ENCODE peak calls at places on chromosome X, in seven cellular contexts. One of them, this sample, is unnamed.
A peak's percentile ranks its signal among the peaks of the same experiment; 100 is the strongest.

GRCh38 chrX:13688772-13689518 is at the start of gene RAB9A:
- DNase-seq in DMS153: peak; percentile 21
- DNase-seq in RPMI7951: peak; percentile 75
- DNase-seq in activated gamma-delta T cell treated with anti-CD3 and anti-CD28 coated beads, Interleukin-2, amount 50 U/mL, for 16 hours: peak; percentile 68
- DNase-seq in BJ: no peak
- DNase-seq in A673: peak; percentile 89
- DNase-seq in T-helper 9 cell: peak; percentile 80
- DNase-seq in this sample: peak; percentile 84

GRCh38 chrX:41144873-41145272 is 59.6 kb downstream of the USP9X start:
- DNase-seq in RPMI7951: no peak
- DNase-seq in DMS153: no peak
- DNase-seq in T-helper 9 cell: no peak
- DNase-seq in A673: no peak
- DNase-seq in BJ: no peak
- DNase-seq in activated gamma-delta T cell treated with anti-CD3 and anti-CD28 coated beads, Interleukin-2, amount 50 U/mL, for 16 hours: no peak
- DNase-seq in this sample: no peak

GRCh38 chrX:9019151-9019550 is 14.8 kb downstream of the FAM9B start:
- DNase-seq in RPMI7951: peak; percentile 40
- DNase-seq in DMS153: no peak
- DNase-seq in BJ: peak; percentile 22
- DNase-seq in T-helper 9 cell: no peak
- DNase-seq in activated gamma-delta T cell treated with anti-CD3 and anti-CD28 coated beads, Interleukin-2, amount 50 U/mL, for 16 hours: no peak
- DNase-seq in A673: no peak
- DNase-seq in this sample: no peak

GRCh38 chrX:48972214-48973164 is 845 bp upstream of the KCND1 start:
- DNase-seq in RPMI7951: peak; percentile 57
- DNase-seq in BJ: no peak
- DNase-seq in DMS153: no peak
- DNase-seq in T-helper 9 cell: no peak
- DNase-seq in A673: peak; percentile 68
- DNase-seq in activated gamma-delta T cell treated with anti-CD3 and anti-CD28 coated beads, Interleukin-2, amount 50 U/mL, for 16 hours: no peak
- DNase-seq in this sample: no peak

GRCh38 chrX:8897259-8897658 is 96.1 kb upstream of the FAM9A start:
- DNase-seq in activated gamma-delta T cell treated with anti-CD3 and anti-CD28 coated beads, Interleukin-2, amount 50 U/mL, for 16 hours: no peak
- DNase-seq in RPMI7951: peak; percentile 52
- DNase-seq in T-helper 9 cell: no peak
- DNase-seq in BJ: no peak
- DNase-seq in A673: no peak
- DNase-seq in DMS153: no peak
- DNase-seq in this sample: no peak

GRCh38 chrX:153924149-153924861 is 1.8 kb downstream of the ARHGAP4 start:
- DNase-seq in DMS153: peak; percentile 73
- DNase-seq in A673: peak; percentile 81
- DNase-seq in RPMI7951: peak; percentile 51
- DNase-seq in activated gamma-delta T cell treated with anti-CD3 and anti-CD28 coated beads, Interleukin-2, amount 50 U/mL, for 16 hours: no peak
- DNase-seq in BJ: no peak
- DNase-seq in T-helper 9 cell: peak; percentile 29
- DNase-seq in this sample: no peak

GRCh38 chrX:12403474-12404082 is 265.3 kb downstream of the FRMPD4 start:
- DNase-seq in activated gamma-delta T cell treated with anti-CD3 and anti-CD28 coated beads, Interleukin-2, amount 50 U/mL, for 16 hours: no peak
- DNase-seq in DMS153: no peak
- DNase-seq in T-helper 9 cell: no peak
- DNase-seq in A673: no peak
- DNase-seq in BJ: no peak
- DNase-seq in RPMI7951: peak; percentile 4
- DNase-seq in this sample: no peak

GRCh38 chrX:136192839-136193414 is 45.6 kb downstream of the FHL1 start:
- DNase-seq in DMS153: no peak
- DNase-seq in T-helper 9 cell: no peak
- DNase-seq in A673: no peak
- DNase-seq in BJ: peak; percentile 51
- DNase-seq in RPMI7951: peak; percentile 64
- DNase-seq in activated gamma-delta T cell treated with anti-CD3 and anti-CD28 coated beads, Interleukin-2, amount 50 U/mL, for 16 hours: no peak
- DNase-seq in this sample: no peak

GRCh38 chrX:27890611-27891010 is 82.8 kb downstream of the MAGEB10 start:
- DNase-seq in BJ: no peak
- DNase-seq in DMS153: no peak
- DNase-seq in T-helper 9 cell: no peak
- DNase-seq in activated gamma-delta T cell treated with anti-CD3 and anti-CD28 coated beads, Interleukin-2, amount 50 U/mL, for 16 hours: no peak
- DNase-seq in RPMI7951: peak; percentile 61
- DNase-seq in A673: peak; percentile 12
- DNase-seq in this sample: no peak

GRCh38 chrX:45344597-45344996 is 143.9 kb upstream of the DIPK2B start:
- DNase-seq in RPMI7951: peak; percentile 87
- DNase-seq in activated gamma-delta T cell treated with anti-CD3 and anti-CD28 coated beads, Interleukin-2, amount 50 U/mL, for 16 hours: no peak
- DNase-seq in BJ: no peak
- DNase-seq in A673: no peak
- DNase-seq in T-helper 9 cell: no peak
- DNase-seq in DMS153: no peak
- DNase-seq in this sample: no peak

GRCh38 chrX:21996872-21997271 is 35.3 kb upstream of the PHEX start:
- DNase-seq in A673: peak; percentile 71
- DNase-seq in RPMI7951: peak; percentile 35
- DNase-seq in T-helper 9 cell: no peak
- DNase-seq in activated gamma-delta T cell treated with anti-CD3 and anti-CD28 coated beads, Interleukin-2, amount 50 U/mL, for 16 hours: no peak
- DNase-seq in DMS153: no peak
- DNase-seq in BJ: no peak
- DNase-seq in this sample: no peak

GRCh38 chrX:129359269-129359668 is 164.0 kb downstream of the SMARCA1 start:
- DNase-seq in BJ: no peak
- DNase-seq in T-helper 9 cell: no peak
- DNase-seq in RPMI7951: peak; percentile 4
- DNase-seq in A673: no peak
- DNase-seq in DMS153: no peak
- DNase-seq in activated gamma-delta T cell treated with anti-CD3 and anti-CD28 coated beads, Interleukin-2, amount 50 U/mL, for 16 hours: no peak
- DNase-seq in this sample: no peak

GRCh38 chrX:103063191-103063845 is 653 bp downstream of the BEX1 start:
- DNase-seq in activated gamma-delta T cell treated with anti-CD3 and anti-CD28 coated beads, Interleukin-2, amount 50 U/mL, for 16 hours: no peak
- DNase-seq in T-helper 9 cell: no peak
- DNase-seq in BJ: no peak
- DNase-seq in A673: peak; percentile 53
- DNase-seq in DMS153: no peak
- DNase-seq in RPMI7951: peak; percentile 38
- DNase-seq in this sample: no peak

GRCh38 chrX:8919801-8920200 is 114.1 kb downstream of the FAM9B start:
- DNase-seq in RPMI7951: no peak
- DNase-seq in DMS153: no peak
- DNase-seq in activated gamma-delta T cell treated with anti-CD3 and anti-CD28 coated beads, Interleukin-2, amount 50 U/mL, for 16 hours: no peak
- DNase-seq in BJ: no peak
- DNase-seq in T-helper 9 cell: no peak
- DNase-seq in A673: no peak
- DNase-seq in this sample: no peak

GRCh38 chrX:119685225-119686066 is 7.5 kb downstream of the SEPTIN6 start:
- DNase-seq in BJ: no peak
- DNase-seq in T-helper 9 cell: no peak
- DNase-seq in activated gamma-delta T cell treated with anti-CD3 and anti-CD28 coated beads, Interleukin-2, amount 50 U/mL, for 16 hours: no peak
- DNase-seq in A673: peak; percentile 36
- DNase-seq in RPMI7951: no peak
- DNase-seq in DMS153: no peak
- DNase-seq in this sample: peak; percentile 50

GRCh38 chrX:21638311-21638710 is 19.8 kb downstream of the KLHL34 start:
- DNase-seq in BJ: peak; percentile 43
- DNase-seq in activated gamma-delta T cell treated with anti-CD3 and anti-CD28 coated beads, Interleukin-2, amount 50 U/mL, for 16 hours: no peak
- DNase-seq in RPMI7951: no peak
- DNase-seq in DMS153: no peak
- DNase-seq in A673: no peak
- DNase-seq in T-helper 9 cell: no peak
- DNase-seq in this sample: no peak

GRCh38 chrX:143536176-143536575 is 18.9 kb upstream of the SPANXN3 start:
- DNase-seq in BJ: no peak
- DNase-seq in A673: no peak
- DNase-seq in activated gamma-delta T cell treated with anti-CD3 and anti-CD28 coated beads, Interleukin-2, amount 50 U/mL, for 16 hours: no peak
- DNase-seq in DMS153: no peak
- DNase-seq in RPMI7951: no peak
- DNase-seq in T-helper 9 cell: no peak
- DNase-seq in this sample: no peak

GRCh38 chrX:31483336-31483735 is 411.5 kb upstream of the FTHL17 start:
- DNase-seq in A673: no peak
- DNase-seq in activated gamma-delta T cell treated with anti-CD3 and anti-CD28 coated beads, Interleukin-2, amount 50 U/mL, for 16 hours: no peak
- DNase-seq in DMS153: no peak
- DNase-seq in T-helper 9 cell: no peak
- DNase-seq in RPMI7951: peak; percentile 66
- DNase-seq in BJ: no peak
- DNase-seq in this sample: no peak

GRCh38 chrX:2325076-2325784 is 175.5 kb downstream of the DHRSX start:
- DNase-seq in T-helper 9 cell: peak; percentile 53
- DNase-seq in activated gamma-delta T cell treated with anti-CD3 and anti-CD28 coated beads, Interleukin-2, amount 50 U/mL, for 16 hours: peak; percentile 17
- DNase-seq in DMS153: no peak
- DNase-seq in A673: peak; percentile 97
- DNase-seq in BJ: no peak
- DNase-seq in RPMI7951: no peak
- DNase-seq in this sample: peak; percentile 40

GRCh38 chrX:7420712-7421111 is 272.8 kb upstream of the PUDP start:
- DNase-seq in RPMI7951: no peak
- DNase-seq in T-helper 9 cell: no peak
- DNase-seq in BJ: no peak
- DNase-seq in DMS153: no peak
- DNase-seq in A673: no peak
- DNase-seq in activated gamma-delta T cell treated with anti-CD3 and anti-CD28 coated beads, Interleukin-2, amount 50 U/mL, for 16 hours: no peak
- DNase-seq in this sample: no peak

GRCh38 chrX:30301977-30302376 is 7.2 kb downstream of the NR0B1 start:
- DNase-seq in T-helper 9 cell: no peak
- DNase-seq in BJ: no peak
- DNase-seq in DMS153: no peak
- DNase-seq in A673: peak; percentile 65
- DNase-seq in RPMI7951: peak; percentile 17
- DNase-seq in activated gamma-delta T cell treated with anti-CD3 and anti-CD28 coated beads, Interleukin-2, amount 50 U/mL, for 16 hours: no peak
- DNase-seq in this sample: no peak

GRCh38 chrX:13283968-13284914 is 35.6 kb downstream of the ATXN3L start:
- DNase-seq in BJ: peak; percentile 55
- DNase-seq in A673: peak; percentile 25
- DNase-seq in T-helper 9 cell: no peak
- DNase-seq in activated gamma-delta T cell treated with anti-CD3 and anti-CD28 coated beads, Interleukin-2, amount 50 U/mL, for 16 hours: no peak
- DNase-seq in RPMI7951: peak; percentile 88
- DNase-seq in DMS153: no peak
- DNase-seq in this sample: no peak

GRCh38 chrX:72094894-72095293 is 36.8 kb downstream of the RTL5 start:
- DNase-seq in activated gamma-delta T cell treated with anti-CD3 and anti-CD28 coated beads, Interleukin-2, amount 50 U/mL, for 16 hours: peak; percentile 36
- DNase-seq in A673: no peak
- DNase-seq in DMS153: peak; percentile 69
- DNase-seq in T-helper 9 cell: peak; percentile 69
- DNase-seq in RPMI7951: peak; percentile 35
- DNase-seq in BJ: no peak
- DNase-seq in this sample: peak; percentile 50

GRCh38 chrX:109393859-109394258 is 88.0 kb downstream of the GUCY2F start:
- DNase-seq in BJ: no peak
- DNase-seq in activated gamma-delta T cell treated with anti-CD3 and anti-CD28 coated beads, Interleukin-2, amount 50 U/mL, for 16 hours: no peak
- DNase-seq in DMS153: no peak
- DNase-seq in RPMI7951: no peak
- DNase-seq in T-helper 9 cell: no peak
- DNase-seq in A673: peak; percentile 8
- DNase-seq in this sample: no peak

GRCh38 chrX:149494844-149495565 is 10.1 kb downstream of the IDS start:
- DNase-seq in A673: no peak
- DNase-seq in BJ: no peak
- DNase-seq in activated gamma-delta T cell treated with anti-CD3 and anti-CD28 coated beads, Interleukin-2, amount 50 U/mL, for 16 hours: no peak
- DNase-seq in DMS153: no peak
- DNase-seq in T-helper 9 cell: no peak
- DNase-seq in RPMI7951: no peak
- DNase-seq in this sample: no peak

GRCh38 chrX:18390941-18391538 is 34.4 kb upstream of the CDKL5 start:
- DNase-seq in T-helper 9 cell: peak; percentile 73
- DNase-seq in DMS153: peak; percentile 20
- DNase-seq in activated gamma-delta T cell treated with anti-CD3 and anti-CD28 coated beads, Interleukin-2, amount 50 U/mL, for 16 hours: peak; percentile 62
- DNase-seq in BJ: no peak
- DNase-seq in A673: peak; percentile 79
- DNase-seq in RPMI7951: peak; percentile 41
- DNase-seq in this sample: peak; percentile 65

GRCh38 chrX:134692990-134693389 is 34.7 kb upstream of the PLAC1 start:
- DNase-seq in BJ: no peak
- DNase-seq in activated gamma-delta T cell treated with anti-CD3 and anti-CD28 coated beads, Interleukin-2, amount 50 U/mL, for 16 hours: no peak
- DNase-seq in DMS153: no peak
- DNase-seq in T-helper 9 cell: no peak
- DNase-seq in RPMI7951: peak; percentile 34
- DNase-seq in A673: no peak
- DNase-seq in this sample: no peak

GRCh38 chrX:107752714-107753113 is 22.9 kb downstream of the TSC22D3 start:
- DNase-seq in activated gamma-delta T cell treated with anti-CD3 and anti-CD28 coated beads, Interleukin-2, amount 50 U/mL, for 16 hours: no peak
- DNase-seq in BJ: no peak
- DNase-seq in A673: no peak
- DNase-seq in T-helper 9 cell: no peak
- DNase-seq in RPMI7951: no peak
- DNase-seq in DMS153: no peak
- DNase-seq in this sample: no peak

GRCh38 chrX:147846676-147847075 is 65.0 kb upstream of the FMR1 start:
- DNase-seq in A673: no peak
- DNase-seq in BJ: no peak
- DNase-seq in activated gamma-delta T cell treated with anti-CD3 and anti-CD28 coated beads, Interleukin-2, amount 50 U/mL, for 16 hours: no peak
- DNase-seq in DMS153: no peak
- DNase-seq in RPMI7951: no peak
- DNase-seq in T-helper 9 cell: no peak
- DNase-seq in this sample: no peak